ENCODE peak calls at places on chromosomes 5 and 9, in ten cellular contexts. C, J, D, A, Y, Z, F, Q, X and V are unnamed samples.

GRCh38 chr9:86713970-86714369 is 233.3 kb downstream of the GAS1 start:
- DNase-seq in F (no peak), Y (no peak), Q (no peak), X (no peak), D (no peak), C (no peak), J (no peak), Z (no peak), A (no peak), V (no peak)

GRCh38 chr9:95349109-95350038 is 31.9 kb upstream of the FANCC start:
- DNase-seq in Q (no peak), J (no peak), F (no peak), A (no peak), Y (no peak), Z (no peak), X (peak; percentile 23), C (no peak), D (no peak), V (no peak)

GRCh38 chr5:93071710-93072109 is 509.3 kb downstream of the NR2F1-AS1 start:
- DNase-seq in Y (no peak), F (no peak), J (no peak), Q (no peak), D (no peak), Z (no peak), C (no peak), A (no peak), X (no peak), V (no peak)

GRCh38 chr9:109064963-109065701 is 51.8 kb upstream of the CTNNAL1 start:
- DNase-seq in Q (no peak), X (peak; percentile 30), C (no peak), F (no peak), Y (no peak), Z (no peak), D (no peak), A (peak; percentile 91), J (no peak), V (no peak)

GRCh38 chr5:3217114-3217513 is 378.5 kb upstream of the IRX1 start:
- DNase-seq in D (no peak), A (no peak), C (no peak), Z (no peak), Q (no peak), J (no peak), X (no peak), Y (no peak), F (no peak), V (no peak)

GRCh38 chr5:29963956-29964355 is 1229.5 kb upstream of the CDH6 start:
- DNase-seq in A (peak; percentile 11), Z (no peak), Y (no peak), C (no peak), J (no peak), X (peak; percentile 18), Q (no peak), D (no peak), F (no peak), V (no peak)

GRCh38 chr5:6710078-6710477 is 3.2 kb upstream of the TENT4A start:
- DNase-seq in Z (no peak), X (no peak), A (no peak), Q (no peak), D (no peak), F (no peak), Y (no peak), C (no peak), J (no peak), V (no peak)

GRCh38 chr5:142827934-142828576 is 57.9 kb downstream of the ARHGAP26 start:
- DNase-seq in F (no peak), C (no peak), Q (no peak), A (peak; percentile 44), Z (no peak), Y (no peak), X (no peak), D (no peak), J (no peak), V (no peak)

GRCh38 chr5:157670662-157671591 is at the start of gene C5orf52:
- DNase-seq in F (no peak), Z (peak; percentile 34), C (peak; percentile 81), Q (no peak), A (no peak), Y (peak; percentile 54), X (peak; percentile 58), J (no peak), D (peak; percentile 60), V (peak; percentile 29)

GRCh38 chr9:98673681-98674080 is 35.1 kb downstream of the GABBR2 start:
- DNase-seq in X (no peak), D (no peak), C (no peak), J (no peak), A (no peak), F (no peak), Y (no peak), Z (no peak), Q (no peak), V (no peak)

GRCh38 chr5:151141535-151141934 is 16.0 kb downstream of the ANXA6 start:
- DNase-seq in C (peak; percentile 82), Y (no peak), Z (no peak), F (no peak), J (no peak), X (peak; percentile 41), Q (no peak), A (peak; percentile 50), D (peak; percentile 75), V (no peak)

GRCh38 chr9:80059191-80059590 is 487.4 kb downstream of the TLE4 start:
- DNase-seq in Z (no peak), D (no peak), F (no peak), Y (no peak), A (no peak), C (no peak), Q (no peak), X (no peak), J (no peak), V (no peak)

GRCh38 chr9:38041564-38042267 is 27.3 kb downstream of the SHB start:
- DNase-seq in Q (no peak), A (no peak), D (no peak), Y (no peak), X (no peak), C (no peak), J (no peak), F (no peak), Z (no peak), V (no peak)

GRCh38 chr5:154756203-154756870 is 1.2 kb downstream of the LARP1 start:
- DNase-seq in Z (peak; percentile 29), X (peak; percentile 62), C (peak; percentile 76), Q (peak; percentile 14), Y (peak; percentile 46), D (peak; percentile 72), A (no peak), J (no peak), F (no peak), V (peak; percentile 67)

GRCh38 chr5:33806736-33807442 is 84.9 kb downstream of the ADAMTS12 start:
- DNase-seq in Q (no peak), X (peak; percentile 29), Y (peak; percentile 82), Z (no peak), D (no peak), J (no peak), A (peak; percentile 62), F (no peak), C (no peak), V (no peak)

GRCh38 chr9:114072181-114073140 is 5.6 kb downstream of the AMBP start:
- DNase-seq in X (no peak), F (peak; percentile 33), C (peak; percentile 75), Y (no peak), J (no peak), Q (no peak), A (no peak), Z (no peak), D (peak; percentile 78), V (peak; percentile 26)

GRCh38 chr9:133112361-133113026 is 8.5 kb downstream of the RALGDS start:
- DNase-seq in X (no peak), Z (peak; percentile 70), A (peak; percentile 70), Y (no peak), D (peak; percentile 31), Q (no peak), F (no peak), C (peak; percentile 83), J (no peak), V (no peak)

GRCh38 chr9:132977626-132978450 is 656 bp upstream of the GFI1B start:
- DNase-seq in D (peak; percentile 60), Z (peak; percentile 78), A (peak; percentile 60), C (no peak), Y (peak; percentile 33), J (no peak), X (peak; percentile 78), Q (peak; percentile 26), F (no peak), V (peak; percentile 5)

GRCh38 chr9:133205996-133206931 is 2.8 kb downstream of the OBP2B start:
- DNase-seq in Z (no peak), D (peak; percentile 28), Y (no peak), Q (no peak), J (no peak), X (no peak), F (no peak), C (peak; percentile 50), A (no peak), V (no peak)

GRCh38 chr5:60503771-60504170 is 196.2 kb downstream of the DEPDC1B start:
- DNase-seq in A (no peak), J (no peak), Y (no peak), Z (no peak), X (no peak), F (no peak), C (no peak), Q (no peak), D (no peak), V (no peak)

GRCh38 chr5:151202381-151203139 is 21.3 kb downstream of the CCDC69 start:
- DNase-seq in Q (no peak), A (peak; percentile 92), X (no peak), C (no peak), D (no peak), Z (no peak), J (no peak), Y (peak; percentile 80), F (no peak), V (no peak)

GRCh38 chr5:122723606-122724352 is 51.1 kb upstream of the SNX2 start:
- DNase-seq in Y (no peak), J (no peak), Q (no peak), C (no peak), A (no peak), D (no peak), Z (peak; percentile 6), F (no peak), X (no peak), V (no peak)

GRCh38 chr9:110541950-110542349 is 37.6 kb downstream of the SVEP1 start:
- DNase-seq in J (no peak), F (no peak), D (no peak), A (no peak), Y (no peak), Z (no peak), X (no peak), Q (no peak), C (no peak), V (no peak)

GRCh38 chr9:89154651-89155336 is 23.8 kb downstream of the SHC3 start:
- DNase-seq in Y (peak; percentile 85), F (no peak), Q (no peak), X (no peak), C (no peak), Z (no peak), D (no peak), J (no peak), A (peak; percentile 95), V (no peak)

GRCh38 chr5:176653401-176653800 is 6.1 kb downstream of the TSPAN17 start:
- DNase-seq in D (no peak), Z (no peak), Y (no peak), C (no peak), J (no peak), A (no peak), X (no peak), F (no peak), Q (peak; percentile 79), V (no peak)

GRCh38 chr5:126445502-126446174 is 22.4 kb downstream of the GRAMD2B start:
- DNase-seq in Z (no peak), C (no peak), X (no peak), D (no peak), J (no peak), Y (no peak), F (no peak), A (peak; percentile 15), Q (no peak), V (no peak)

GRCh38 chr5:169131944-169132343 is 169.0 kb downstream of the SLIT3 start:
- DNase-seq in J (no peak), Y (no peak), A (no peak), X (no peak), D (no peak), Z (no peak), C (no peak), F (no peak), Q (no peak), V (no peak)

GRCh38 chr5:81506900-81507588 is 113.1 kb upstream of the ACOT12 start:
- DNase-seq in Y (peak; percentile 94), C (peak; percentile 76), Q (no peak), D (no peak), J (no peak), F (peak; percentile 37), Z (peak; percentile 77), X (peak; percentile 86), A (peak; percentile 87), V (peak; percentile 32)